ENCODE peak calls at places on chromosome 18, in eight cellular contexts. C is left lung, T is fibroblast of mammary gland, J is GM23248, N is HepG2, I is MG63, A is small intestine, P is esophagus squamous epithelium. U is an unnamed sample.

GRCh38 chr18:48032876-48033769 is 102.7 kb upstream of the SMAD2 start:
- DNase-seq in J (peak), N (no peak), T (peak), P (no peak), C (peak), A (no peak), I (peak), U (peak)

GRCh38 chr18:28459587-28459986 is 282.7 kb upstream of the CDH2 start:
- DNase-seq in N (peak), C (no peak), J (peak), P (no peak), I (no peak), A (no peak), T (peak), U (peak)

GRCh38 chr18:23998811-23999210 is 15.7 kb upstream of the TTC39C start:
- DNase-seq in I (peak), T (no peak), C (no peak), J (peak), P (no peak), A (peak), N (peak), U (peak)

GRCh38 chr18:47577520-47577919 is 326.1 kb upstream of the SKOR2 start:
- DNase-seq in I (no peak), N (no peak), J (no peak), T (no peak), C (no peak), P (no peak), A (no peak), U (no peak)

GRCh38 chr18:76922107-76922506 is 99.8 kb downstream of the ZNF236 start:
- DNase-seq in A (peak), J (peak), N (peak), I (no peak), C (no peak), P (no peak), T (peak), U (peak)

GRCh38 chr18:72826736-72827135 is 41.1 kb downstream of the NETO1 start:
- DNase-seq in J (no peak), P (no peak), T (no peak), N (no peak), C (no peak), I (no peak), A (no peak), U (no peak)

GRCh38 chr18:74508366-74508765 is 12.2 kb downstream of the CNDP2 start:
- DNase-seq in J (no peak), I (no peak), T (no peak), C (no peak), A (no peak), P (no peak), N (no peak), U (no peak)

GRCh38 chr18:8609711-8610441 is 639 bp downstream of the RAB12 start:
- DNase-seq in P (no peak), J (peak), T (no peak), N (no peak), C (peak), A (peak), I (peak), U (peak)

GRCh38 chr18:68215931-68216330 is 499.0 kb downstream of the TMX3 start:
- DNase-seq in T (peak), A (no peak), N (no peak), J (peak), P (no peak), I (peak), C (no peak), U (peak)

GRCh38 chr18:25843791-25844190 is 246.6 kb downstream of the SS18 start:
- DNase-seq in N (no peak), I (no peak), T (no peak), C (no peak), J (no peak), A (no peak), P (no peak), U (no peak)

GRCh38 chr18:57353940-57354461 is 1.6 kb downstream of the ST8SIA3 start:
- DNase-seq in A (peak), P (no peak), C (no peak), T (peak), J (peak), N (peak), I (peak), U (peak)

GRCh38 chr18:494602-494983 is 5.9 kb downstream of the COLEC12 start:
- DNase-seq in C (no peak), T (peak), J (peak), N (no peak), A (no peak), P (no peak), I (no peak), U (no peak)

GRCh38 chr18:70450658-70451253 is 161.9 kb downstream of the SOCS6 start:
- DNase-seq in I (no peak), T (peak), C (no peak), J (peak), A (no peak), P (no peak), N (no peak), U (no peak)

GRCh38 chr18:9571546-9571945 is 42.8 kb downstream of the PPP4R1 start:
- DNase-seq in N (no peak), T (no peak), J (no peak), A (no peak), C (no peak), I (no peak), P (no peak), U (no peak)

GRCh38 chr18:14075196-14075595 is 57.0 kb downstream of the ZNF519 start:
- DNase-seq in A (no peak), P (no peak), I (no peak), C (no peak), J (no peak), T (no peak), N (no peak), U (no peak)

GRCh38 chr18:33560686-33561370 is 17.2 kb upstream of the ASXL3 start:
- DNase-seq in T (peak), I (peak), N (peak), C (no peak), P (no peak), J (peak), A (no peak), U (peak)

GRCh38 chr18:69261436-69261835 is 139.3 kb upstream of the DOK6 start:
- DNase-seq in A (no peak), J (no peak), C (no peak), I (no peak), N (no peak), T (no peak), P (no peak), U (no peak)

GRCh38 chr18:7646174-7646886 is 79.2 kb downstream of the PTPRM start:
- DNase-seq in J (no peak), A (no peak), P (no peak), C (no peak), N (peak), I (no peak), T (no peak), U (no peak)

GRCh38 chr18:31685097-31686082 is 1.0 kb upstream of the B4GALT6 start:
- DNase-seq in C (peak), P (no peak), I (peak), T (peak), N (peak), J (peak), A (peak), U (peak)

GRCh38 chr18:68623342-68623741 is 91.6 kb downstream of the TMX3 start:
- DNase-seq in N (peak), T (peak), P (no peak), J (peak), C (no peak), A (peak), I (peak), U (peak)

GRCh38 chr18:35582310-35582682 is 756 bp downstream of the GALNT1 start:
- DNase-seq in N (no peak), C (no peak), J (peak), T (no peak), P (no peak), A (no peak), I (no peak), U (no peak)

DNA sequence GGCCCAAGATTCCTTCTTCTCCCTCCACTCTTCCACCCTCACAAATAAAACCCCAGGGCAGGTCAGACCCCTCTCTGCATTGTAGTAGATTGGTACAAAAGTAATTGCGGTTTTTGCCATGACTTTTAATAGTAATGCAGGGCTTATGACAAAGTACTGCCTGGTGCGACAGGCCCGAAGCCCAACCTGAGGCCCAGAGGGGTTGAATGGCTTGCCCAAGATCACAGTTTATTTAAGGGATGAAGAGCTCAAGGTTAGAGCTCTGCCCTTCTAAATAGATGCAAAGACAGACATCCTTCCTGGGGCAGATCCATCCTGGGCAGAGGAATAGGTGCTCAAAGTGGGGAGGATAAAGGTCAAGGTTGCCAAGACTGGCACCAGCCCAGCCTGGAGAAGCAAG is 899 bp upstream of the PSTPIP2 start:
- DNase-seq in A (no peak), T (no peak), J (no peak), C (no peak), I (no peak), N (no peak), P (no peak), U (no peak)
- H3K4me3 ChIP-seq in A (no peak), T (no peak), J (no peak), C (no peak), I (no peak), N (no peak), P (no peak), U (no peak)

DNA sequence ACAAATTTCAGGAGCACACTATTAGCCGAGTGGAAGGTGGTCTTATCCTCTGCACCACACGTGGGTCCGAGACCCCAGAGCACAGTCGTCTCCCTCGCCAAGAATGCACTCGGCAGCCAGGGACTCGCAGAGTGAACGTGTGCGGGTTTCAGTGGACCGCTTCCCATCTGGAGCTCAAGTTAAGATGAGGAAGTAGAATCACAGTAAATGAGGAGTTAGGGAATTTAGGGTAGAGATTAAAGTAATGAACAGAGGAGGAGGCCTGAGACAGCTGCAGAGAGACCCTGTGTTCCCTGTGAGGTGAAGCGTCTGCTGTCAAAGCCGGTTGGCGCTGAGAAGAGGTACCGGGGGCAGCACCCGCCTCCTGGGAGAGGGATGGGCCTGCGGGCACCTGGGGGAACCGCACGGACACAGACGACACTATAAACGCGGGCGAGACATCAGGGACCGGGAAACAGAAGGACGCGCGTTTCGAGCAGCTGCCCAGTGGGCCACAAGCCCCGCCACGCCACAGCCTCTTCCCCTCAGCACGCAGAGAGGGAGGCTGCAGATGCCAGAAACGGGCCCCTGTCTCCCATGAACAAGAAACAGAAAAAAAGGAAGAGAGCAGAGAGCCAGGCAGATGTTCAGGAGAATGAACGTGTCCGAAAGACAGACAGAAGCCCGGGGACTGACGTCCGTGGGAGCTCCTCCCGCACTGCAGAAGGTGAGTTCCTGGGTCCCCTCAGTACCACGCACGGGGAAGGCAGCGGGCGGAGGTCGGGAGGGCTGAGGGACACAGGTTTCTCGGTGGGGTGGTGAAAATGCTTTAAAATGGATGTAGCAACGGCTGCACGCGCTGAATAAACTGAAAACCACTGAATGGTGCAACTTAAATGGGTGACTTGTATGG is 5.4 kb upstream of the KCNG2 start:
- DNase-seq in P (no peak), I (no peak), N (no peak), J (no peak), C (no peak), T (no peak), A (no peak), U (no peak)
- H3K4me3 ChIP-seq in P (no peak), I (no peak), N (peak), J (peak), C (no peak), T (no peak), A (no peak), U (no peak)

DNA sequence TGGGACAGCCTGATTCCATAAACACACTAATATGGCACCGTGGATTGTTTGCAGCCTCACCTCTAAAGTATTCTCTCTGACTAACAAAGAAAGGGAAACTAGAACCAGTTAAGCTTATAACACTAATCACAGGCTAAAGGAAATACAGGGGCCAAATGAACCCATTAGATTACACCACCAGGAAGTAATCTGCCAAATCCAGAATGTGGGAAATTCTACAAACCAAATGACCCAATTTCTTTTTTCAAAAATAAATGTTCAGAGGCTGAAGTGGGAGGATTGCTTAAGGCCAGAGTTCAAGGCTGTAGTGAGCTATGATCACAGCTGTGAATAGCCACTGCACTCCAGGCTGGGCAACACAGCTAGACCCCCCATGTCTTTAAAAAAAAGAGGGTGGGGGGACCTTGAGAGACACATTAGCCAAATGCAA is 1.5 kb upstream of the MPPE1 start:
- DNase-seq in C (no peak), A (peak), J (peak), P (no peak), N (peak), T (peak), I (no peak), U (peak)
- H3K4me3 ChIP-seq in C (peak), A (no peak), J (peak), P (peak), N (peak), T (no peak), I (peak), U (no peak)

GRCh38 chr18:41666251-41666650 is 288.8 kb upstream of the PIK3C3 start:
- DNase-seq in P (no peak), A (no peak), J (no peak), I (no peak), T (no peak), N (no peak), C (no peak), U (peak)

GRCh38 chr18:41660654-41661053 is 294.4 kb upstream of the PIK3C3 start:
- DNase-seq in I (no peak), J (no peak), C (no peak), T (no peak), A (no peak), P (no peak), N (no peak), U (peak)

DNA sequence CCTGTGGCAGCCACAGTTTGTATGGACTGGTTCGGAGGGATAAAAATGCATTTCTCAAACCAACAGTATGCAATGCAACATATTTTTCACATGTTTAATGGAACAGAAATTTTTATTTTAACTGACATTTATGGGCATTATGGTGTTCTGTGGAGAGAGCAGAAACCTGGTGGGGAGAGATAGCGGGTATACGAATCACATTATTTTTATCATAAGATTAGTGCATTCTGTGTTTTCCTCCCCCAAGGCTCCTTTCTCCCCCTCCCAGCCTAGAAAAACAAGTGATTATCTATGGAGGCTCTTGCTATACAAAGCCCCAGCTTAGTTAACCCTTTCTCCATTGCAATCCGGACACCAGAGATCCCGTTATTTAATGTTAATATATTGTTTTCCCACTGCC is 289.8 kb upstream of the PIK3C3 start:
- DNase-seq in I (no peak), T (no peak), A (no peak), N (no peak), C (no peak), P (no peak), J (no peak), U (no peak)
- H3K4me3 ChIP-seq in I (no peak), T (no peak), A (no peak), N (no peak), C (no peak), P (no peak), J (no peak), U (no peak)

GRCh38 chr18:61753373-61753772 is 139.4 kb downstream of the RNF152 start:
- DNase-seq in N (no peak), T (no peak), I (no peak), P (no peak), J (no peak), C (no peak), A (no peak), U (no peak)

GRCh38 chr18:61752973-61753372 is 139.8 kb downstream of the RNF152 start:
- DNase-seq in J (no peak), C (no peak), T (no peak), N (no peak), P (no peak), A (no peak), I (no peak), U (no peak)

GRCh38 chr18:61750840-61751668 is 141.8 kb downstream of the RNF152 start:
- DNase-seq in P (no peak), T (no peak), A (peak), N (no peak), C (no peak), I (no peak), J (no peak), U (no peak)

GRCh38 chr18:61748024-61748423 is 144.8 kb downstream of the RNF152 start:
- DNase-seq in N (no peak), A (no peak), I (no peak), J (no peak), T (no peak), P (no peak), C (no peak), U (no peak)

GRCh38 chr18:61749031-61749430 is 143.8 kb downstream of the RNF152 start:
- DNase-seq in C (no peak), I (no peak), J (no peak), P (no peak), N (no peak), A (no peak), T (no peak), U (no peak)
- H3K4me3 ChIP-seq in C (no peak), I (no peak), J (no peak), P (no peak), N (no peak), A (no peak), T (no peak), U (no peak)

GRCh38 chr18:59268127-59268721 is 5.0 kb downstream of the RAX start:
- DNase-seq in C (no peak), T (no peak), A (no peak), J (no peak), P (no peak), I (no peak), N (no peak), U (no peak)
- H3K4me3 ChIP-seq in C (no peak), T (no peak), A (no peak), J (no peak), P (no peak), I (no peak), N (peak), U (no peak)